ENCODE peak calls at places on chromosomes 5 and 9, in nine cellular contexts. N is cardiac muscle cell, V is body of pancreas, J is Peyer's patch, X is stomach, T is neural progenitor cell, Z is A673, Q is tibial artery, Y is HepG2. O is an unnamed sample.

GRCh38 chr9:35010351-35010958 is 20.9 kb downstream of the DNAJB5 start:
- DNase-seq in N (no peak), V (no peak), J (no peak), X (no peak), T (no peak), Z (no peak), Q (no peak), Y (no peak), O (no peak)

GRCh38 chr9:87442451-87442850 is 55.2 kb upstream of the DAPK1 start:
- DNase-seq in N (no peak), V (no peak), J (no peak), X (no peak), T (no peak), Z (no peak), Q (no peak), Y (peak; percentile 14), O (no peak)

GRCh38 chr5:141001466-141001853 is 35.2 kb downstream of the PCDHAC2 start:
- DNase-seq in N (no peak), V (peak; percentile 7), J (no peak), X (no peak), T (peak; percentile 34), Z (peak; percentile 74), Q (no peak), Y (no peak), O (no peak)

GRCh38 chr9:136438548-136438908 is 1.1 kb downstream of the INPP5E start:
- DNase-seq in N (peak; percentile 26), V (no peak), J (no peak), X (no peak), T (peak; percentile 57), Z (no peak), Q (no peak), Y (no peak), O (no peak)

GRCh38 chr9:86971742-86972141 is 24.4 kb upstream of the GAS1 start:
- DNase-seq in N (peak; percentile 35), V (no peak), J (no peak), X (no peak), T (no peak), Z (no peak), Q (no peak), Y (no peak), O (no peak)

GRCh38 chr5:59061377-59061776 is 478.5 kb downstream of the RAB3C start:
- DNase-seq in N (no peak), V (no peak), J (no peak), X (no peak), T (no peak), Z (no peak), Q (no peak), Y (peak; percentile 73), O (no peak)

GRCh38 chr5:2985718-2986117 is 234.2 kb upstream of the IRX2 start:
- DNase-seq in N (no peak), V (no peak), J (no peak), X (no peak), T (no peak), Z (no peak), Q (no peak), Y (no peak), O (no peak)

GRCh38 chr9:36485647-36486453 is 85.8 kb upstream of the RNF38 start:
- DNase-seq in N (no peak), V (peak; percentile 17), J (no peak), X (no peak), T (peak; percentile 68), Z (peak; percentile 27), Q (peak; percentile 35), Y (no peak), O (no peak)

GRCh38 chr5:107361945-107362344 is 308.8 kb downstream of the EFNA5 start:
- DNase-seq in N (peak; percentile 83), V (peak; percentile 55), J (no peak), X (no peak), T (no peak), Z (peak; percentile 29), Q (peak; percentile 52), Y (no peak), O (no peak)

GRCh38 chr9:126705767-126706697 is 92.3 kb downstream of the LMX1B start:
- DNase-seq in N (peak; percentile 47), V (peak; percentile 65), J (peak; percentile 86), X (peak; percentile 79), T (peak; percentile 57), Z (peak; percentile 41), Q (peak; percentile 66), Y (peak; percentile 35), O (peak; percentile 84)

GRCh38 chr5:56610093-56610698 is 205.2 kb upstream of the MAP3K1 start:
- DNase-seq in N (no peak), V (no peak), J (no peak), X (no peak), T (no peak), Z (no peak), Q (no peak), Y (no peak), O (no peak)

GRCh38 chr9:77424993-77425392 is 223.1 kb downstream of the GNA14 start:
- DNase-seq in N (no peak), V (no peak), J (no peak), X (no peak), T (no peak), Z (no peak), Q (no peak), Y (no peak), O (no peak)

GRCh38 chr5:74640450-74641013 is at the start of gene ENC1:
- DNase-seq in N (peak; percentile 94), V (peak; percentile 87), J (peak; percentile 59), X (peak; percentile 88), T (peak; percentile 97), Z (peak; percentile 93), Q (peak; percentile 80), Y (peak; percentile 95), O (peak; percentile 93)
- H3K4me1 ChIP-seq in N (no peaks in the 10 kb centered on the region), V (peaks cover 31% of the 10 kb centered on the region), J (no peaks in the 10 kb centered on the region), X (peaks cover 56% of the 10 kb centered on the region), T (peaks cover 25% of the 10 kb centered on the region), Z (peaks cover 28% of the 10 kb centered on the region), Q (no peaks in the 10 kb centered on the region), Y (peaks cover 42% of the 10 kb centered on the region), O (peaks cover 18% of the 10 kb centered on the region)

DNA sequence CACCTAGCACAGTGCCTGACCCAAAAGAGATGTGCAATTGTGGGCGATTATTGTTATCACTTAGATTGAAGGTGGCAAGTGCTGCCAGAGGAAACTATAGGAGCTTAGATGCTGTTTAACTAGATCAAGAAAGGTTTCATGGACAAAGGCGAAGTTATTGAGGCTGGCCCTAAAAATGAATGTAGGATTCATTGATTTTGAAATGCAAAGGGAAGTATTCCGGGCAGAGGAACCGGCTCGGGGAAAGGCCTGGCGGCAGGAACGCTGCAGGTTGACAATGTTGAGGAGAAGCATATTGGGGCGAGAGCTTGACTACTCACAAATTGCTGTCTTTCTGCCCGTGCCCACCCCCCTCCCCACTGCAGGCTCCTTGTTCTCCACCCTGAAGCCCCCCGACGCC is 37.4 kb upstream of the TTC1 start:
- DNase-seq in N (no peak), V (no peak), J (no peak), X (no peak), T (no peak), Z (no peak), Q (no peak), Y (no peak), O (no peak)
- H3K4me3 ChIP-seq in N (peak overlapping the region; percentile 33), V (no peak overlapping the region), J (no peak overlapping the region), X (peak overlapping the region; percentile 44), T (peak overlapping the region; percentile 57), Z (no peak overlapping the region), Q (peak overlapping the region; percentile 57), Y (no peak overlapping the region), O (no peak overlapping the region)

GRCh38 chr5:126386146-126386545 is 37.1 kb upstream of the GRAMD2B start:
- DNase-seq in N (no peak), V (no peak), J (no peak), X (no peak), T (no peak), Z (no peak), Q (no peak), Y (no peak), O (no peak)
- TF ChIP-seq CTCF in N (no peak), V (no peak), J (no peak), X (no peak), T (no peak), Z (no peak), Q (no peak), Y (no peak), O (no peak)

DNA sequence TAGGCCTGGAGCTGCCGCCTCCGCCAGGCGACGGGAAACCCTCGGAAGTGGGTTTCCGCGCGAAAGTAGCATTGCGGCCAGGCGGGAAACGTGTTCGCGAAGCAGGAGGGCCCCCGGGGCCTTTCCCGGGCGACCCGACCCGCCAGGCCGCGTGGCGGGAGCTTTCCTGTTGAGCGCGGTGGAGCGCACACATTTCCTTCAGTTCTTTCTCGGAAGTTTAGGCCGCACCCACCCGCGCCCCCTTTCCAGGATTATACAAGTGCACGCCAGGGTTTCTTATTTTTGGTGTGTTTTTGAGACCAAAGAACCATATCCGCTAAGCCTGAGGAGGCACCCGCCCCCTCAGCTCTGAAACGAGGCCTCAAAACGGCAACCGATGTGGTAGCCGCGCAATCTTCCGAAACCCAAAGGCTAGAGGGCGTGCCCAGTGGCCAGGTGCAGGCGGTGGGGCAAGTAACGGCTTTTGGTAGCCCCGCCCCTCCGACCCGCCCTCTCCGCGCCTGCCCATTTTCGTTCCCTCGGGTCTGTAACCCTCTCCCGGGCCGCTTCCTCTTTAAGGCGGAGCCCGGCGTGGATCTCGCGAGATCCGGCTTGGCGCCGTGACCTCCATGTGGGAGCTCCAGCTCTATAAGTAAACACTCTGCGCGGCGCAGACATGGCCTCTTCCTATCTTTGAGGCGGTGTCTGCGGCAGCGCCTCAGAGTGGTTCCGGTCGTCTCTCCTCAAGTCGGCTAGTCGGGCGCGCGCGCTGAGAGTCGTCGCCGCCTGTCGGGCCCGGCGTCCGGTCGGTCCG is at the start of gene UHRF2:
- DNase-seq in N (peak; percentile 98), V (peak; percentile 99), J (peak; percentile 99), X (peak; percentile 99), T (peak; percentile 98), Z (peak; percentile 99), Q (peak; percentile 99), Y (peak; percentile 94), O (peak; percentile 98)
- H3K4me1 ChIP-seq in N (peaks cover 13% of the 10 kb centered on the region), V (peaks cover 33% of the 10 kb centered on the region), J (peaks cover 3% of the 10 kb centered on the region), X (peaks cover 34% of the 10 kb centered on the region), T (peaks cover 15% of the 10 kb centered on the region), Z (peaks cover 5% of the 10 kb centered on the region), Q (peaks cover 8% of the 10 kb centered on the region), Y (peaks cover 50% of the 10 kb centered on the region), O (peaks cover 24% of the 10 kb centered on the region)

GRCh38 chr9:3845549-3845948 is 319.7 kb upstream of the RFX3 start:
- DNase-seq in N (no peak), V (no peak), J (no peak), X (no peak), T (no peak), Z (no peak), Q (no peak), Y (no peak), O (no peak)
- H3K4me3 ChIP-seq in N (no peak overlapping the region), V (no peak overlapping the region), J (no peak overlapping the region), X (no peak overlapping the region), T (no peak overlapping the region), Z (no peak overlapping the region), Q (no peak overlapping the region), Y (no peak overlapping the region), O (no peak overlapping the region)

GRCh38 chr5:174139623-174140022 is 94.1 kb downstream of the NSG2 start:
- DNase-seq in N (no peak), V (no peak), J (no peak), X (no peak), T (no peak), Z (no peak), Q (no peak), Y (no peak), O (no peak)

GRCh38 chr5:174140452-174140851 is 94.9 kb downstream of the NSG2 start:
- DNase-seq in N (no peak), V (no peak), J (no peak), X (no peak), T (no peak), Z (no peak), Q (no peak), Y (no peak), O (no peak)

GRCh38 chr5:174134545-174134944 is 89.0 kb downstream of the NSG2 start:
- DNase-seq in N (no peak), V (no peak), J (no peak), X (no peak), T (no peak), Z (no peak), Q (no peak), Y (no peak), O (no peak)
- TF ChIP-seq CTCF in N (no peak), V (no peak), J (no peak), X (no peak), T (no peak), Z (no peak), Q (no peak), Y (no peak), O (no peak)

O was measured in psoas muscle.